ENCODE peak calls at places on chromosome 9, in eight cellular contexts. N is effector memory CD4-positive, alpha-beta T cell; Q is pancreas; J is mucosa of descending colon; Y is lower lobe of right lung; K is HCT116; G is tibial nerve; O is spleen. T is an unnamed sample. For H3K36me3, the result is how much of the 10 kb centered on the place peaks cover.

GRCh38 chr9:20307662-20308061 is 314.6 kb downstream of the MLLT3 start:
- DNase-seq in K (no peak), N (no peak), O (no peak), Q (no peak), Y (no peak), G (no peak), J (no peak), T (no peak)

GRCh38 chr9:95511952-95512750 is 4.6 kb downstream of the PTCH1 start:
- DNase-seq in J (peak), Q (no peak), N (no peak), O (no peak), G (no peak), Y (no peak), K (no peak), T (no peak)

GRCh38 chr9:136347472-136348256 is 15.9 kb downstream of the DNLZ start:
- DNase-seq in O (no peak), Y (no peak), N (no peak), J (no peak), Q (no peak), G (no peak), K (no peak), T (no peak)

GRCh38 chr9:99391937-99392574 is 170.0 kb downstream of the SEC61B start:
- DNase-seq in J (no peak), G (no peak), Q (no peak), O (no peak), N (no peak), Y (no peak), K (no peak), T (no peak)

GRCh38 chr9:19156026-19156474 is 28.8 kb upstream of the PLIN2 start:
- DNase-seq in Y (no peak), J (no peak), N (no peak), Q (no peak), G (no peak), K (no peak), O (peak), T (no peak)

GRCh38 chr9:93864029-93864428 is 91.1 kb downstream of the BARX1 start:
- DNase-seq in N (no peak), O (no peak), J (no peak), Y (no peak), K (no peak), G (no peak), Q (no peak), T (no peak)

GRCh38 chr9:87267251-87267679 is 230.4 kb upstream of the DAPK1 start:
- DNase-seq in O (no peak), N (no peak), J (no peak), K (no peak), Y (no peak), Q (no peak), G (peak), T (no peak)

GRCh38 chr9:72427801-72428200 is 62.8 kb upstream of the ZFAND5 start:
- DNase-seq in Y (no peak), G (no peak), O (no peak), J (no peak), Q (no peak), K (no peak), N (no peak), T (no peak)

GRCh38 chr9:78601957-78602565 is 305.1 kb downstream of the PSAT1 start:
- DNase-seq in Q (peak), G (peak), J (peak), K (peak), N (no peak), O (no peak), Y (no peak), T (no peak)

GRCh38 chr9:12640021-12640587 is 53.1 kb upstream of the TYRP1 start:
- DNase-seq in Q (peak), N (no peak), J (no peak), G (no peak), O (no peak), Y (no peak), K (peak), T (no peak)

GRCh38 chr9:104740596-104740995 is 6.9 kb upstream of the NIPSNAP3A start:
- DNase-seq in O (no peak), G (no peak), Y (no peak), J (no peak), N (no peak), K (no peak), Q (no peak), T (no peak)

GRCh38 chr9:113528088-113528487 is 64.6 kb downstream of the RGS3 start:
- DNase-seq in J (peak), Y (no peak), Q (no peak), K (no peak), O (peak), G (no peak), N (no peak), T (peak)

GRCh38 chr9:113530022-113530635 is 66.6 kb downstream of the RGS3 start:
- DNase-seq in O (peak), Y (no peak), N (no peak), J (no peak), G (no peak), K (no peak), Q (no peak), T (no peak)

GRCh38 chr9:113529336-113530009 is 65.9 kb downstream of the RGS3 start:
- DNase-seq in O (peak), K (no peak), Q (no peak), Y (no peak), N (no peak), J (no peak), G (no peak), T (no peak)

GRCh38 chr9:113526841-113527240 is 63.3 kb downstream of the RGS3 start:
- DNase-seq in Q (no peak), K (no peak), G (no peak), N (no peak), Y (no peak), O (peak), J (no peak), T (no peak)

GRCh38 chr9:113528811-113529210 is 65.3 kb downstream of the RGS3 start:
- DNase-seq in N (no peak), O (peak), G (no peak), Y (no peak), K (no peak), Q (no peak), J (no peak), T (no peak)
- H3K36me3 ChIP-seq in N (half or more), O (under half), G (under half), Y (under half), K (under half), Q (under half), J (under half), T (under half)

GRCh38 chr9:131619680-131620079 is 74.4 kb downstream of the PRRT1B start:
- DNase-seq in K (no peak), G (no peak), O (no peak), J (no peak), Q (no peak), Y (no peak), N (no peak), T (no peak)

GRCh38 chr9:131621551-131622321 is 76.4 kb downstream of the PRRT1B start:
- DNase-seq in O (peak), N (no peak), Q (no peak), K (no peak), Y (peak), J (no peak), G (no peak), T (peak)

GRCh38 chr9:131618785-131619184 is 73.5 kb downstream of the PRRT1B start:
- DNase-seq in G (no peak), O (no peak), Y (no peak), Q (no peak), N (no peak), J (no peak), K (no peak), T (no peak)

GRCh38 chr9:131622536-131622935 is 77.2 kb downstream of the PRRT1B start:
- DNase-seq in Q (no peak), O (no peak), J (no peak), Y (no peak), N (no peak), G (no peak), K (no peak), T (no peak)

DNA sequence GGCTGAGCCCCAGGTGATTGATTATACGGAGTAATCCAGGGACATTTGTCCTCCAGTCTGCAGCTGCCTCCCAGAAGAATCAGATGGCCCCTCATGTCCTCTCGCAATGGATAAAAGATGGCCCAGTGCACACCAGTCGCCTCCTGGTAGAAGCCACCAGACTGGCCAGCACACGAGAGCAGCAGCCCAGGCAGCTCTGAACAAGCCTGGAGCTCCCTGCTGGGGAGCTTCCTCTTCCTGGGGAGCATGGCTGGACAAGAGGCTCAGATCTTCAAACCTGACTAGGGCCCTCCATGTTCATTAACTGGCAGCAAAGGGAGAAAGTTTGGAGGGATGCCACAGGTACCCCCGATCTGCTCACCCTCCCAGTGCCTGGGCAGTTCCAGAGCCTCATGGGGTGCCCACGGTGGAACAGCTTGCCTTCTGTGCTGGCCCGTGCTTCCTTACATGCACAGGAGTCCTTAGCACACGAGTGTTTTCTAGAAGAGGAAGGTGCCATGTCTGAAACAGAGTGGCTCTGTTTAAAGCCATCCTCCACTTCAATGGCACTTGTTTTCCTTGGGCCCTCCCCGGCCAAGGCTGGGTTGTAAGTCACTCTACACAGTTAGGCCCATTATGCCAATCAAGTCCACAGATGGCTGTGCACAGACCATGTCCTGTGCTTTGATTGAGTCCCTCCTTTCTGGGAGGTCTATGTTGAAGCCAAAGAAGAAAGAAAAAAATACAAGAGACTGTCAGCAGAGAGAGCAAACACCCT is 75.6 kb downstream of the PRRT1B start:
- DNase-seq in N (no peak), J (no peak), Y (no peak), Q (no peak), K (no peak), G (no peak), O (no peak), T (peak)
- H3K36me3 ChIP-seq in N (half or more), J (under half), Y (half or more), Q (under half), K (under half), G (under half), O (under half), T (under half)

GRCh38 chr9:124354364-124355031 is 60.7 kb downstream of the PSMB7 start:
- DNase-seq in J (no peak), O (peak), N (no peak), K (no peak), Q (no peak), G (no peak), Y (no peak), T (no peak)
- H3K36me3 ChIP-seq in J (under half), O (under half), N (half or more), K (under half), Q (under half), G (under half), Y (half or more), T (under half)

GRCh38 chr9:15461056-15461455 is 38.4 kb downstream of the SNAPC3 start:
- DNase-seq in N (no peak), Q (no peak), K (no peak), Y (no peak), O (no peak), G (no peak), J (no peak), T (no peak)
- H3K36me3 ChIP-seq in N (half or more), Q (under half), K (half or more), Y (half or more), O (under half), G (under half), J (under half), T (half or more)

GRCh38 chr9:128706045-128706444 is 3.7 kb downstream of the PKN3 start:
- DNase-seq in G (no peak), Y (peak), Q (no peak), K (no peak), O (peak), N (no peak), J (no peak), T (no peak)
- H3K36me3 ChIP-seq in G (under half), Y (under half), Q (under half), K (under half), O (under half), N (under half), J (under half), T (under half)

GRCh38 chr9:134651226-134651905 is 9.8 kb downstream of the COL5A1 start:
- DNase-seq in O (peak), K (no peak), Y (no peak), Q (no peak), G (no peak), J (no peak), N (no peak), T (no peak)
- H3K36me3 ChIP-seq in O (under half), K (under half), Y (under half), Q (under half), G (under half), J (under half), N (under half), T (under half)

GRCh38 chr9:91428431-91428830 is 4.8 kb upstream of the NFIL3 start:
- DNase-seq in G (no peak), Q (no peak), K (no peak), Y (no peak), O (no peak), J (no peak), N (no peak), T (no peak)

GRCh38 chr9:91429501-91429900 is 5.9 kb upstream of the NFIL3 start:
- DNase-seq in O (no peak), N (no peak), K (no peak), Q (no peak), J (no peak), G (no peak), Y (no peak), T (no peak)

GRCh38 chr9:91428927-91429351 is 5.3 kb upstream of the NFIL3 start:
- DNase-seq in J (no peak), Q (no peak), Y (peak), K (no peak), N (no peak), G (peak), O (no peak), T (no peak)

GRCh38 chr9:91426123-91426745 is 2.6 kb upstream of the NFIL3 start:
- DNase-seq in K (peak), G (peak), J (peak), Q (no peak), N (no peak), Y (no peak), O (no peak), T (no peak)

DNA sequence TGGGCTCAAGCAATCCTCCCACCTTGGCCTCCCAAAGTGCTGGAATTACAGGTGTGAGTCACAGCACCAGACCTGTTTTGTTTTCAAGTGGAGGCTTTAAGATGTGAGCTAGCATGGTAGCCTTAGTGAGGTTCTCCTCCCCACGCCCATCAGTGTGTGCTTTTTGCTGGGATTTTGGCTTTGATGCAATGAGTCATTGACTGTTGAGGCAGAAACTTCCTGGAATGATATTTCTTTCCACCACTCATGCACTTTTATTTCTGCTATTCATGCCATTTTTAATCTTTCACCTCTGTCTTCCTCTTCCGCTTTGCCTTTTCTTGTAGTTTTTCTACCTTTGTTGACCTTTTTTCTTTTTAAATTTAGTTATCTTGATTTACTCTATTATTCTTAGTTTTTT is 4.2 kb upstream of the NFIL3 start:
- DNase-seq in O (no peak), G (no peak), Y (no peak), K (peak), Q (no peak), N (no peak), J (no peak), T (no peak)
- H3K36me3 ChIP-seq in O (under half), G (under half), Y (under half), K (under half), Q (under half), N (under half), J (under half), T (under half)

DNA sequence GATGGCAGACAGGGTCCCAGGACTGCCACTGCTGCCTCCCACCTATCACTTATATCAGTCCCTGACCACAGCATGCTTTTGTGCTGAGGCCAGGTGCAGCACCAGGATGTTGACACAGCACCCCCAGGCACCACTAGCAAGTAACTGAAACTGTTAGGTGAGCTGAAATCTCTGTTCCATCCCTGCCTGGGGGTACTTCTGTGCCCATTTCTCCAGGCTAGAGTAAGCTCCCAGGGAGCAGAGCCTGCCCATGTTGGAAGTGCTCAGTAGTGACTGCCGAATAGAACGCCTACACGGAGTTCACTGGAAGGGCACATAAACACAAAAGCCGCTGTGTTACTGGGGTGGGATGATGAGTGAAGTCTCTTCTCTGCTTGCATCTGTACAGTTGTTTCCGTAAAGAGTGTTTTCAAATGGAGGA is 42.9 kb downstream of the POLR1E start:
- DNase-seq in N (no peak), J (no peak), Q (no peak), G (no peak), Y (no peak), K (no peak), O (no peak), T (peak)
- H3K36me3 ChIP-seq in N (under half), J (under half), Q (under half), G (under half), Y (under half), K (under half), O (under half), T (under half)

T was measured in Peyer's patch.